ENCODE peak calls at places on chromosomes 11 and 22, in seven cellular contexts. One of them, this sample, is unnamed. For H3K36me3 and H3K4me1, the result is how much of the 10 kb centered on the place peaks cover.

GRCh38 chr11:68827733-68828132 is 14.0 kb downstream of the CPT1A start:
- DNase-seq in IMR-90: no peak
- DNase-seq in SK-N-SH: no peak
- DNase-seq in cardiac muscle cell: no peak
- DNase-seq in HAP-1: no peak
- DNase-seq in CD8-positive, alpha-beta T cell: no peak
- DNase-seq in Caco-2: no peak
- DNase-seq in this sample: no peak

GRCh38 chr11:74689666-74690065 is 41.6 kb downstream of the CHRDL2 start:
- DNase-seq in CD8-positive, alpha-beta T cell: no peak
- DNase-seq in IMR-90: peak
- DNase-seq in Caco-2: no peak
- DNase-seq in SK-N-SH: no peak
- DNase-seq in cardiac muscle cell: peak
- DNase-seq in HAP-1: no peak
- DNase-seq in this sample: no peak

GRCh38 chr22:20052309-20053250 is 27.5 kb upstream of the DGCR8 start:
- DNase-seq in cardiac muscle cell: no peak
- DNase-seq in IMR-90: no peak
- DNase-seq in Caco-2: no peak
- DNase-seq in HAP-1: no peak
- DNase-seq in CD8-positive, alpha-beta T cell: no peak
- DNase-seq in SK-N-SH: no peak
- DNase-seq in this sample: no peak

GRCh38 chr11:108135845-108136599 is 14.7 kb downstream of the ACAT1 start:
- DNase-seq in HAP-1: no peak
- DNase-seq in CD8-positive, alpha-beta T cell: no peak
- DNase-seq in IMR-90: peak
- DNase-seq in SK-N-SH: no peak
- DNase-seq in Caco-2: peak
- DNase-seq in cardiac muscle cell: peak
- DNase-seq in this sample: no peak

GRCh38 chr11:68997124-68997994 is 15.7 kb downstream of the MRGPRF start:
- DNase-seq in cardiac muscle cell: no peak
- DNase-seq in SK-N-SH: peak
- DNase-seq in IMR-90: no peak
- DNase-seq in CD8-positive, alpha-beta T cell: no peak
- DNase-seq in HAP-1: no peak
- DNase-seq in Caco-2: no peak
- DNase-seq in this sample: no peak

GRCh38 chr22:25402160-25402500 is 162.3 kb upstream of the GRK3 start:
- DNase-seq in Caco-2: no peak
- DNase-seq in SK-N-SH: no peak
- DNase-seq in IMR-90: no peak
- DNase-seq in cardiac muscle cell: no peak
- DNase-seq in HAP-1: no peak
- DNase-seq in CD8-positive, alpha-beta T cell: no peak
- DNase-seq in this sample: no peak

GRCh38 chr22:49910229-49911155 is 7.7 kb downstream of the ALG12 start:
- DNase-seq in IMR-90: no peak
- DNase-seq in CD8-positive, alpha-beta T cell: no peak
- DNase-seq in SK-N-SH: no peak
- DNase-seq in HAP-1: no peak
- DNase-seq in Caco-2: no peak
- DNase-seq in cardiac muscle cell: no peak
- DNase-seq in this sample: no peak

GRCh38 chr11:47204633-47204989 is 10.2 kb upstream of the DDB2 start:
- DNase-seq in SK-N-SH: no peak
- DNase-seq in cardiac muscle cell: peak
- DNase-seq in Caco-2: no peak
- DNase-seq in HAP-1: no peak
- DNase-seq in CD8-positive, alpha-beta T cell: no peak
- DNase-seq in IMR-90: peak
- DNase-seq in this sample: no peak

GRCh38 chr22:46749682-46750529 is 11.9 kb upstream of the CERK start:
- DNase-seq in HAP-1: no peak
- DNase-seq in SK-N-SH: no peak
- DNase-seq in cardiac muscle cell: no peak
- DNase-seq in IMR-90: no peak
- DNase-seq in Caco-2: no peak
- DNase-seq in CD8-positive, alpha-beta T cell: no peak
- DNase-seq in this sample: no peak

GRCh38 chr11:74909363-74909762 is 39.5 kb downstream of the XRRA1 start:
- DNase-seq in CD8-positive, alpha-beta T cell: no peak
- DNase-seq in Caco-2: no peak
- DNase-seq in cardiac muscle cell: no peak
- DNase-seq in IMR-90: no peak
- DNase-seq in HAP-1: no peak
- DNase-seq in SK-N-SH: no peak
- DNase-seq in this sample: no peak

GRCh38 chr11:93579187-93579773 is 36.1 kb upstream of the SMCO4 start:
- DNase-seq in HAP-1: no peak
- DNase-seq in Caco-2: no peak
- DNase-seq in cardiac muscle cell: no peak
- DNase-seq in IMR-90: no peak
- DNase-seq in CD8-positive, alpha-beta T cell: no peak
- DNase-seq in SK-N-SH: no peak
- DNase-seq in this sample: no peak

GRCh38 chr11:134333951-134334350 is 2.2 kb downstream of the GLB1L2 start:
- DNase-seq in Caco-2: no peak
- DNase-seq in HAP-1: no peak
- DNase-seq in IMR-90: no peak
- DNase-seq in SK-N-SH: no peak
- DNase-seq in CD8-positive, alpha-beta T cell: no peak
- DNase-seq in cardiac muscle cell: no peak
- DNase-seq in this sample: no peak

GRCh38 chr22:16824718-16825687 is at the start of gene XKR3:
- DNase-seq in SK-N-SH: no peak
- DNase-seq in CD8-positive, alpha-beta T cell: no peak
- DNase-seq in IMR-90: no peak
- DNase-seq in HAP-1: no peak
- DNase-seq in Caco-2: no peak
- DNase-seq in cardiac muscle cell: no peak
- DNase-seq in this sample: no peak

GRCh38 chr11:126719740-126720139 is 280.8 kb downstream of the KIRREL3 start:
- DNase-seq in HAP-1: no peak
- DNase-seq in IMR-90: no peak
- DNase-seq in Caco-2: no peak
- DNase-seq in CD8-positive, alpha-beta T cell: no peak
- DNase-seq in SK-N-SH: no peak
- DNase-seq in cardiac muscle cell: no peak
- DNase-seq in this sample: no peak
- H3K36me3 ChIP-seq in HAP-1: under half
- H3K36me3 ChIP-seq in IMR-90: under half
- H3K36me3 ChIP-seq in Caco-2: under half
- H3K36me3 ChIP-seq in CD8-positive, alpha-beta T cell: under half
- H3K36me3 ChIP-seq in SK-N-SH: under half
- H3K36me3 ChIP-seq in cardiac muscle cell: under half
- H3K36me3 ChIP-seq in this sample: under half

GRCh38 chr11:27409060-27409459 is 46.0 kb upstream of the CCDC34 start:
- DNase-seq in Caco-2: no peak
- DNase-seq in IMR-90: no peak
- DNase-seq in CD8-positive, alpha-beta T cell: no peak
- DNase-seq in SK-N-SH: no peak
- DNase-seq in HAP-1: no peak
- DNase-seq in cardiac muscle cell: no peak
- DNase-seq in this sample: no peak
- H3K4me1 ChIP-seq in Caco-2: under half
- H3K4me1 ChIP-seq in IMR-90: under half
- H3K4me1 ChIP-seq in CD8-positive, alpha-beta T cell: under half
- H3K4me1 ChIP-seq in SK-N-SH: under half
- H3K4me1 ChIP-seq in HAP-1: under half
- H3K4me1 ChIP-seq in cardiac muscle cell: under half
- H3K4me1 ChIP-seq in this sample: under half

GRCh38 chr11:72460091-72460647 is 25.8 kb upstream of the CLPB start:
- DNase-seq in HAP-1: no peak
- DNase-seq in Caco-2: no peak
- DNase-seq in CD8-positive, alpha-beta T cell: no peak
- DNase-seq in SK-N-SH: no peak
- DNase-seq in IMR-90: no peak
- DNase-seq in cardiac muscle cell: no peak
- DNase-seq in this sample: no peak
- H3K36me3 ChIP-seq in HAP-1: under half
- H3K36me3 ChIP-seq in Caco-2: under half
- H3K36me3 ChIP-seq in CD8-positive, alpha-beta T cell: under half
- H3K36me3 ChIP-seq in SK-N-SH: under half
- H3K36me3 ChIP-seq in IMR-90: under half
- H3K36me3 ChIP-seq in cardiac muscle cell: under half
- H3K36me3 ChIP-seq in this sample: under half

GRCh38 chr11:114135737-114136151 is 76.2 kb downstream of the ZBTB16 start:
- DNase-seq in Caco-2: no peak
- DNase-seq in cardiac muscle cell: peak
- DNase-seq in CD8-positive, alpha-beta T cell: no peak
- DNase-seq in HAP-1: no peak
- DNase-seq in SK-N-SH: no peak
- DNase-seq in IMR-90: no peak
- DNase-seq in this sample: no peak
- H3K4me1 ChIP-seq in Caco-2: under half
- H3K4me1 ChIP-seq in cardiac muscle cell: under half
- H3K4me1 ChIP-seq in CD8-positive, alpha-beta T cell: under half
- H3K4me1 ChIP-seq in HAP-1: under half
- H3K4me1 ChIP-seq in SK-N-SH: under half
- H3K4me1 ChIP-seq in IMR-90: under half
- H3K4me1 ChIP-seq in this sample: under half

DNA sequence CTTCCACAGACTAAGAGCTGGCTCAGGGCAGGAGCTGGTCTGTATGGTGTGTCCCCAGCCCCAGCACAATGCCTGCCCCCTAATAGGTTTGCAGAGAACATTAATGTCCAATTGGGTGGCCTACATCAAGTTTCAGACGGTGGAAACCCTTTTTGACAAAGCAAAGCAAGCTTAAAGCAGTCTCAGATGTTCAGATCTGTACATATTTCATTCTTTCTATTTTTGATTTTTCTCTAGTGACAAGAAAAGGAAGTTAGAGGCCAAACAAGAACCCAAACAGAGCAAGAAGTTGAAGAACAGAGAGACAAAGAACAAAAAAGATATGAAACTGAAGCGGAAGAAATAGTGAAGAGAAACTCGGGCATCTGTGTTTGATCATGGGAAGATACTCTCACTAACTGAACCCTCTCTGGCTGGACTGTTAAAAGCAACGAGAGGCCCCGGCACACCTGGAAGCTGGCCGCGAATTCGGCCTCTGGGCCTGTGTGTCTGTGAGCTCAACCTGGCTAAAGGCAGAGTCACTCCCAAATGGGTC is 40.5 kb downstream of the NAT10 start:
- DNase-seq in IMR-90: no peak
- DNase-seq in HAP-1: no peak
- DNase-seq in CD8-positive, alpha-beta T cell: no peak
- DNase-seq in Caco-2: no peak
- DNase-seq in cardiac muscle cell: no peak
- DNase-seq in SK-N-SH: no peak
- DNase-seq in this sample: no peak
- H3K36me3 ChIP-seq in IMR-90: half or more
- H3K36me3 ChIP-seq in HAP-1: half or more
- H3K36me3 ChIP-seq in CD8-positive, alpha-beta T cell: half or more
- H3K36me3 ChIP-seq in Caco-2: under half
- H3K36me3 ChIP-seq in cardiac muscle cell: under half
- H3K36me3 ChIP-seq in SK-N-SH: under half
- H3K36me3 ChIP-seq in this sample: half or more

DNA sequence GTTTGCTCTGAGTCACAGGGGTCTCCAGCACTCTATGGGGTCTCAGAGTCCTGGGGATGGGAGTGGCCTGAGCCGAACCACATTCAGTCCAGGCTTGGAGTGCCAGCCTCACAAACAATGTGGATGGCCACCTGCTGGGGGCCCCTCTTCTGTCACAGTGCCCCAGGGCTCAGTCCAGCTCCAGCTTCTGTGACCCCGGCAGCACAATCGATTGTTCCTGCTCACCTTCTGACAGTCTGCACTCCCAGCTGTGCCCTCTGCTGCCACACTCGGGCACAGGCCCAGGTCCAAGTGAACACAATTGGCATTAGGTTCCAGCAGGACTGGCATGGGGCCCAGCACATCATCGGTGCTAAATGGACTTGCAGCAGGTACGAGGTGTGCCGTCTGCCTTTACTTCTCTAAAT is 84.8 kb downstream of the TP53I11 start:
- DNase-seq in cardiac muscle cell: no peak
- DNase-seq in CD8-positive, alpha-beta T cell: no peak
- DNase-seq in Caco-2: no peak
- DNase-seq in HAP-1: no peak
- DNase-seq in SK-N-SH: peak
- DNase-seq in IMR-90: no peak
- DNase-seq in this sample: no peak
- H3K4me1 ChIP-seq in cardiac muscle cell: under half
- H3K4me1 ChIP-seq in CD8-positive, alpha-beta T cell: under half
- H3K4me1 ChIP-seq in Caco-2: under half
- H3K4me1 ChIP-seq in HAP-1: under half
- H3K4me1 ChIP-seq in SK-N-SH: half or more
- H3K4me1 ChIP-seq in IMR-90: under half
- H3K4me1 ChIP-seq in this sample: under half

DNA sequence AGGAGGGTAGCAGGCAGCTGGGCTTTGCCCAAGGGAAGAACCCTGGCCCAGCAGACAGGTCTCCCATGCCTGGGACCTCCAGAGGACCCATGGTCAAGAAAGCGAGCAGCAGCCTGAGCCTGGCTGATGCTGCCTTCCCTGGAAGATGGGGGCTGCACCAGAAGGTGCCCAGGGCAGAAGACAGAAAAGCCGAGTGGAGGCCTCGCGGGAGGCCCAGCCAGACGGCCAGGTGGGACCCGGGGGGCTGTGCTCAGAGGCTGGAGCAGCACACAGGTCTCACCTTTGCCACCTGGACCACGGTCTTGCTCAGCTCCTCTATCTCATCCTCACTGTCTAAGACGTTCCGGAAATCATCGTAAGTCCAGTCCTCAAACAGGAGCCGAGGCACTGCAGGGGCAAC is 10.9 kb downstream of the CHID1 start:
- DNase-seq in CD8-positive, alpha-beta T cell: no peak
- DNase-seq in IMR-90: no peak
- DNase-seq in HAP-1: no peak
- DNase-seq in Caco-2: no peak
- DNase-seq in SK-N-SH: no peak
- DNase-seq in cardiac muscle cell: no peak
- DNase-seq in this sample: no peak
- H3K36me3 ChIP-seq in CD8-positive, alpha-beta T cell: under half
- H3K36me3 ChIP-seq in IMR-90: under half
- H3K36me3 ChIP-seq in HAP-1: half or more
- H3K36me3 ChIP-seq in Caco-2: under half
- H3K36me3 ChIP-seq in SK-N-SH: under half
- H3K36me3 ChIP-seq in cardiac muscle cell: under half
- H3K36me3 ChIP-seq in this sample: under half

This sample was measured in keratinocyte.